ENCODE peak calls at places on chromosome 19, in four cellular contexts. One of them, this sample, is unnamed.

GRCh38 chr19:38692458-38693379 is 45.3 kb downstream of the ACTN4 start:
- DNase-seq in AG10803: no peak
- DNase-seq in DND-41: no peak
- DNase-seq in AG09309: no peak
- DNase-seq in this sample: no peak

GRCh38 chr19:34399886-34400285 is 4.3 kb upstream of the PDCD2L start:
- DNase-seq in AG10803: no peak
- DNase-seq in DND-41: no peak
- DNase-seq in AG09309: no peak
- DNase-seq in this sample: no peak

GRCh38 chr19:43526884-43527859 is at the start of gene ETHE1:
- DNase-seq in AG10803: peak; percentile 51
- DNase-seq in DND-41: peak; percentile 77
- DNase-seq in AG09309: no peak
- DNase-seq in this sample: peak; percentile 49

GRCh38 chr19:24052811-24053210 is 34.2 kb upstream of the ZNF254 start:
- DNase-seq in AG10803: peak; percentile 17
- DNase-seq in DND-41: no peak
- DNase-seq in AG09309: no peak
- DNase-seq in this sample: no peak

GRCh38 chr19:1134431-1134830 is 30.6 kb downstream of the GPX4 start:
- DNase-seq in AG10803: no peak
- DNase-seq in DND-41: no peak
- DNase-seq in AG09309: no peak
- DNase-seq in this sample: no peak

GRCh38 chr19:14775855-14776254 is 2.5 kb downstream of the ADGRE2 start:
- DNase-seq in AG10803: no peak
- DNase-seq in DND-41: peak; percentile 79
- DNase-seq in AG09309: no peak
- DNase-seq in this sample: no peak

GRCh38 chr19:38470788-38471480 is 37.4 kb downstream of the RYR1 start:
- DNase-seq in AG10803: no peak
- DNase-seq in DND-41: no peak
- DNase-seq in AG09309: no peak
- DNase-seq in this sample: no peak

GRCh38 chr19:35862528-35862927 is 5.8 kb downstream of the KIRREL2 start:
- DNase-seq in AG10803: no peak
- DNase-seq in DND-41: no peak
- DNase-seq in AG09309: no peak
- DNase-seq in this sample: no peak

GRCh38 chr19:3987619-3988371 is 2.5 kb upstream of the EEF2 start:
- DNase-seq in AG10803: peak; percentile 72
- DNase-seq in DND-41: peak; percentile 88
- DNase-seq in AG09309: no peak
- DNase-seq in this sample: peak; percentile 82

GRCh38 chr19:30326076-30326710 is 46.0 kb upstream of the ZNF536 start:
- DNase-seq in AG10803: no peak
- DNase-seq in DND-41: no peak
- DNase-seq in AG09309: no peak
- DNase-seq in this sample: no peak

GRCh38 chr19:38792250-38793111 is 3.5 kb downstream of the LGALS7B start:
- DNase-seq in AG10803: no peak
- DNase-seq in DND-41: no peak
- DNase-seq in AG09309: no peak
- DNase-seq in this sample: peak; percentile 7

GRCh38 chr19:6055013-6055795 is 55.1 kb downstream of the RFX2 start:
- DNase-seq in AG10803: no peak
- DNase-seq in DND-41: no peak
- DNase-seq in AG09309: no peak
- DNase-seq in this sample: no peak

DNA sequence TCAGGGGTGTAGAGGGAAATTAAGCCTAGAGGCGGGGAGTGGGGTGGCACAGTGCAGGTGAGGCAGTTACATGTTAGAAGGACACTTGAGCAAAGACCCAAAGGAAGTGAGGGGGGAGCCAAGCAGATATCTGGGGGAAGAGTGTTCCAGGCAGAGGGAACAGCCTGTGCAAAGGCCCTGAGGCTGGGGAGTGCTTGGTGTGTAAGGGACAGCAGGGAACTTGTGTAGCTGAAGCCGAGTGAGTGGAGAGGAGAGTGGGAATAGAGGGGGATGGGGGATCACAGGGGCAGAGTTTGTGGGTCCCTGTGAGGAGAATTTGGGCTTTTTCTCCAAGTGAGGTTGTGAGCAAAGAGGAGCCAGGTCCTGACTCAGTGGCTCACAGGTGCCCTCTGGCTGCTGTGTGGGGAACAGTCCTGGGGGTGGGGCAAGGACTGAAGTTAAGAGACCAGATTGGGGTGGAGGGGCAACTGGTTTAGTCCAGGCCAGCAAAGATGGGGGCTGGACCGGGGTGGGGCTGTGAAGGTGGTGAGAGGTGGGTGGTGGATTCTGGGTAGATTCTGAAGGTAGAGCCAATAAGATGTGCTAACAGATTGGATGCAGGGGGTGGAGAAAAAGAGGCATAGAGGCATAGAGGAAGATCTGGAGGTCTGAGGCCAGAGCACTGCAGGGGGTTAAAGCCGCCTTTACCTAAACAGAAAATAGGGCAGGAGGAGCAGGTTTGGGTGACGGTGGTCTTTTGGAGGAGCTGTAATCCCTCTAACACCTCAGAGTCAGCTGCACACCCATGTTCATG is 75.3 kb downstream of the CACNA1A start:
- DNase-seq in AG10803: peak; percentile 38
- DNase-seq in DND-41: peak; percentile 64
- DNase-seq in AG09309: no peak
- DNase-seq in this sample: peak; percentile 43
- TF ChIP-seq CTCF in AG10803: peak; percentile 84
- TF ChIP-seq CTCF in DND-41: peak; percentile 82
- TF ChIP-seq CTCF in AG09309: peak; percentile 96
- TF ChIP-seq CTCF in this sample: peak; percentile 91

GRCh38 chr19:18425515-18426415 is 6.6 kb downstream of the SSBP4 start:
- DNase-seq in AG10803: peak; percentile 67
- DNase-seq in DND-41: no peak
- DNase-seq in AG09309: no peak
- DNase-seq in this sample: peak; percentile 53
- H3K4me3 ChIP-seq in AG10803: no peak overlapping the region
- H3K4me3 ChIP-seq in DND-41: no peak overlapping the region
- H3K4me3 ChIP-seq in AG09309: no peak overlapping the region
- H3K4me3 ChIP-seq in this sample: no peak overlapping the region

DNA sequence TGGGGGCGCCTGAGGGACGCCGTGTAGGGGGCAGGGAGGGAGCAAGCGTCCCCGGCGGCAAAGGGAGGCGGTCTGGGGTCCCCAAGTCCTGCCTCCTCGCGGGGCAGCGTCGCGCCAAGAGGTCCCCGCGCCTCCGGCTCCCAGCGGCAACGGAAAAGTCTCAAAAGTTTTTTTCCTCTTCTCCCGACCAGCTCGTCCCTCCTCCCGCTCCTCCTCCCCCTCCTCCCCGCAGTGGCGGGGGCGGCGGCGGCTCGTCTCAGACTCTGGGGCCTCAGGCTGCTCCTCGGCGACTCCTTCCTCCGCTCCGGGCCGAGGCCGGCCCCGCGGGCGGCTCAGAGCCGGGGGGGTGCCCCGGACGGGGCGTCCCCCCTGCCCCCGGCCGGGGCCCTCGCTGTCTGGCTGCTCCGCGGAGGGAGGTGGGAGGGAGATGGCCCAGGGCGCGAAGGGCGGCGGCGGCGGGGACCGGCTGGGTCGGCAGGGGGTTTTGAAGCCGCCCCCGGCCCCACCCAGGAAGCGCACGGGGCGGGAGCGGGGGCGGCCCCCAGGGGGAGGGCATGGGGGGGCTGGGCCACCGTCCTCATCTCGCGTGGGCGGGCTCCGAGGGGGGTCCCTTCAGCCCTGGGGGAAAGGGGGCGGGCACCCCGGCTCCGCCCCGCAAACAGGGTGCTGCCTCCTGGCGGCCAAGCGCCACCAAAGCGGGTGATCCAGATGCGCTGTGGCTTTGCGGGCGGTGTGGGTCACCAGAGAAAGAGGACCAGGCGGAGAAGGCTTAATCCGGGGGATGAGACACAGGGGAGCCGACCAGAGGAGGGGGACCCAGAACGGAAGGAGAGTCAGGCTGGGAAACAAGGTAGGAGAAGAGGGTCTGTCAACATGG is at the start of gene TGFB1:
- DNase-seq in AG10803: peak; percentile 91
- DNase-seq in DND-41: peak; percentile 92
- DNase-seq in AG09309: peak; percentile 58
- DNase-seq in this sample: peak; percentile 89
- TF ChIP-seq CTCF in AG10803: peak; percentile 77
- TF ChIP-seq CTCF in DND-41: peak; percentile 93
- TF ChIP-seq CTCF in AG09309: peak; percentile 93
- TF ChIP-seq CTCF in this sample: peak; percentile 91

GRCh38 chr19:48637948-48638830 is 1.0 kb upstream of the DBP start:
- DNase-seq in AG10803: peak; percentile 98
- DNase-seq in DND-41: peak; percentile 92
- DNase-seq in AG09309: peak; percentile 94
- DNase-seq in this sample: peak; percentile 93

GRCh38 chr19:48637449-48637947 is 319 bp upstream of the DBP start:
- DNase-seq in AG10803: peak; percentile 99
- DNase-seq in DND-41: peak; percentile 100
- DNase-seq in AG09309: peak; percentile 97
- DNase-seq in this sample: peak; percentile 99

GRCh38 chr19:48639483-48640375 is 2.5 kb upstream of the DBP start:
- DNase-seq in AG10803: no peak
- DNase-seq in DND-41: no peak
- DNase-seq in AG09309: no peak
- DNase-seq in this sample: no peak

GRCh38 chr19:48636859-48637448 is at the start of gene DBP:
- DNase-seq in AG10803: no peak
- DNase-seq in DND-41: no peak
- DNase-seq in AG09309: no peak
- DNase-seq in this sample: no peak

GRCh38 chr19:48638831-48639381 is 1.7 kb upstream of the DBP start:
- DNase-seq in AG10803: no peak
- DNase-seq in DND-41: peak; percentile 39
- DNase-seq in AG09309: no peak
- DNase-seq in this sample: no peak
- H3K4me3 ChIP-seq in AG10803: no peak overlapping the region
- H3K4me3 ChIP-seq in DND-41: no peak overlapping the region
- H3K4me3 ChIP-seq in AG09309: no peak overlapping the region
- H3K4me3 ChIP-seq in this sample: no peak overlapping the region

GRCh38 chr19:17234911-17235617 is 9.0 kb downstream of the OCEL1 start:
- DNase-seq in AG10803: peak; percentile 30
- DNase-seq in DND-41: peak; percentile 74
- DNase-seq in AG09309: no peak
- DNase-seq in this sample: no peak
- TF ChIP-seq CTCF in AG10803: no peak
- TF ChIP-seq CTCF in DND-41: no peak
- TF ChIP-seq CTCF in AG09309: no peak
- TF ChIP-seq CTCF in this sample: no peak

This sample was measured in astrocyte of the spinal cord.